ENCODE peak calls at places on chromosome 19, in nine cellular contexts. K is neural progenitor cell, L is fibroblast of lung, S is H1, B is IMR-90, C is PC-3, P is Karpas-422, H is astrocyte, O is MM.1S. A is an unnamed sample. For H3K4me1, the result is how much of the 10 kb centered on the place peaks cover.

GRCh38 chr19:48421548-48421947 is 24.2 kb upstream of the GRWD1 start:
- DNase-seq in H (no peak), B (no peak), C (no peak), K (no peak), P (no peak), O (no peak), L (no peak), S (no peak), A (no peak)

GRCh38 chr19:19160489-19161035 is 9.5 kb downstream of the MEF2B start:
- DNase-seq in H (no peak), P (peak), C (no peak), L (no peak), O (no peak), K (no peak), B (no peak), S (peak), A (no peak)

GRCh38 chr19:46704379-46705076 is 12.4 kb downstream of the PRKD2 start:
- DNase-seq in L (peak), B (no peak), H (no peak), P (peak), C (peak), K (peak), O (peak), S (no peak), A (peak)

GRCh38 chr19:41929536-41930071 is 1.4 kb upstream of the ERFL start:
- DNase-seq in K (no peak), S (no peak), L (no peak), B (no peak), C (no peak), H (no peak), O (no peak), P (peak), A (no peak)

GRCh38 chr19:17330546-17331253 is 4.0 kb downstream of the ANO8 start:
- DNase-seq in L (no peak), C (no peak), S (no peak), H (no peak), K (no peak), B (no peak), O (no peak), P (no peak), A (no peak)

GRCh38 chr19:53960886-53961285 is 1.9 kb upstream of the CACNG8 start:
- DNase-seq in K (no peak), H (no peak), L (no peak), S (no peak), B (no peak), P (no peak), C (no peak), O (no peak), A (no peak)

GRCh38 chr19:54189020-54189667 is at the start of gene MBOAT7:
- DNase-seq in S (no peak), O (peak), K (no peak), L (no peak), H (no peak), P (no peak), B (no peak), C (no peak), A (no peak)

GRCh38 chr19:17125728-17126677 is 50.4 kb downstream of the MYO9B start:
- DNase-seq in L (peak), B (peak), H (no peak), C (no peak), S (no peak), O (no peak), P (peak), K (no peak), A (no peak)

GRCh38 chr19:43883864-43884263 is 51.2 kb downstream of the ZNF45 start:
- DNase-seq in L (no peak), O (no peak), H (no peak), C (no peak), B (no peak), S (no peak), P (no peak), K (no peak), A (no peak)

GRCh38 chr19:38434549-38435051 is 1.1 kb downstream of the RYR1 start:
- DNase-seq in L (no peak), O (no peak), C (no peak), K (peak), P (no peak), B (no peak), S (no peak), H (no peak), A (no peak)
- H3K4me1 ChIP-seq in L (under half), O (under half), C (under half), K (under half), P (under half), B (under half), S (under half), H (under half), A (under half)

GRCh38 chr19:3881272-3882040 is 971 bp downstream of the ATCAY start:
- DNase-seq in C (no peak), B (no peak), P (no peak), H (no peak), S (no peak), O (no peak), K (peak), L (no peak), A (no peak)
- H3K9ac ChIP-seq in C (no peak), B (no peak), P (no peak), H (no peak), S (no peak), O (no peak), K (no peak), L (no peak), A (no peak)

GRCh38 chr19:14427461-14427860 is 5.6 kb upstream of the PKN1 start:
- DNase-seq in L (no peak), H (no peak), B (no peak), P (no peak), K (no peak), S (no peak), O (no peak), C (no peak), A (no peak)
- H3K4me1 ChIP-seq in L (under half), H (under half), B (under half), P (under half), K (under half), S (under half), O (under half), C (under half), A (under half)

GRCh38 chr19:51473009-51473707 is 5.2 kb upstream of the CEACAM18 start:
- DNase-seq in H (peak), S (peak), O (peak), B (peak), P (peak), L (peak), C (peak), K (peak), A (peak)
- H3K9ac ChIP-seq in H (no peak), S (no peak), O (no peak), B (no peak), P (no peak), L (no peak), C (no peak), K (no peak), A (no peak)

GRCh38 chr19:1173160-1173844 is 766 bp downstream of the SBNO2 start:
- DNase-seq in H (no peak), O (peak), C (no peak), B (no peak), L (no peak), S (no peak), K (peak), P (peak), A (no peak)
- H3K4me1 ChIP-seq in H (half or more), O (under half), C (half or more), B (under half), L (under half), S (under half), K (under half), P (under half), A (half or more)